ENCODE peak calls at places on chromosomes 2 and 18, in four cellular contexts. C is A673; J is CD4-positive, alpha-beta T cell; T is transverse colon. G is an unnamed sample. For H3K27me3, the result is how much of the 10 kb centered on the place peaks cover.

GRCh38 chr2:230828272-230828961 is 36.3 kb upstream of the ITM2C start:
- DNase-seq in C (no peak), J (no peak), T (peak), G (no peak)

GRCh38 chr2:15066138-15066537 is 433.6 kb downstream of the LRATD1 start:
- DNase-seq in C (no peak), J (no peak), T (no peak), G (no peak)

GRCh38 chr2:231190531-231191197 is 7.8 kb upstream of the ARMC9 start:
- DNase-seq in C (no peak), J (no peak), T (peak), G (peak)

GRCh38 chr2:71536311-71536710 is 83.0 kb downstream of the DYSF start:
- DNase-seq in C (no peak), J (no peak), T (no peak), G (no peak)

GRCh38 chr18:5961828-5962150 is 66.5 kb upstream of the TMEM200C start:
- DNase-seq in C (no peak), J (no peak), T (no peak), G (no peak)

GRCh38 chr18:24010673-24011072 is 3.9 kb upstream of the TTC39C start:
- DNase-seq in C (no peak), J (no peak), T (no peak), G (no peak)

GRCh38 chr2:119405151-119405550 is 26.5 kb upstream of the TMEM37 start:
- DNase-seq in C (no peak), J (no peak), T (no peak), G (no peak)

GRCh38 chr2:42168459-42169099 is 574 bp upstream of the EML4 start:
- DNase-seq in C (no peak), J (no peak), T (no peak), G (no peak)

GRCh38 chr2:149115781-149116180 is 77.3 kb downstream of the LYPD6B start:
- DNase-seq in C (no peak), J (no peak), T (no peak), G (no peak)

DNA sequence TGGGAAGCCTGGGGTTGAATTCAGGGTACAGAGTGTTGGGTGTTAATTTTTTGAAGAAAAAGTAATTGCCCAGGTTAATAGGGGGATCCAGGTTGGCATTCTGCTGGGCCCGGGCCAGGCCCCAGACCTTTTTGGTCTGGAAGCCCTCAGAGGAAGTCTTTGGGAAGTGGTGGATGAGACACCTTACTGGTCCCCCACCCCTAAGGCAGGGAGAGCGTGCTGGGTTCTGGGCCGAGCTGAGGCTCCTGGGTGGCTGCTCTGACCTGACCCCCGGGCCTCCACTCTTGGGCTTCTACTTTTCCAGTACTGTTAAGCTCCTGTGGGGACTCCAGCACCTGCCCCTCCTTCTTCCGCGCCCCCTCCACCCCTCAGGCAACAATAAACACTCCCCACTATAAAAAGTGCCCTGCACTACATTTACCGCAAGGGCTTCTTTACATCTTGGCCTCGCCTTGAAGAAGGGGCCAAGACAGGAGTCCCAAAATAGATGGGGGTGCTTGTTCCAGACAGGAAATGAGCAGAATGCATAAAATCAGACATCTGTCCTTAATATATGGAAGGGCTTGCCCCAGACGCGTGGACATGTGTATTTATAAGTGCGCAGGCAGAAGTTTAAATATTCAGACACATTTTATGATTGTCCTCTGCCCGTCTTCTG is 677 bp upstream of the HOXD3 start:
- DNase-seq in C (no peak), J (no peak), T (no peak), G (no peak)
- H3K27me3 ChIP-seq in C (under half), J (half or more), T (half or more), G (under half)

DNA sequence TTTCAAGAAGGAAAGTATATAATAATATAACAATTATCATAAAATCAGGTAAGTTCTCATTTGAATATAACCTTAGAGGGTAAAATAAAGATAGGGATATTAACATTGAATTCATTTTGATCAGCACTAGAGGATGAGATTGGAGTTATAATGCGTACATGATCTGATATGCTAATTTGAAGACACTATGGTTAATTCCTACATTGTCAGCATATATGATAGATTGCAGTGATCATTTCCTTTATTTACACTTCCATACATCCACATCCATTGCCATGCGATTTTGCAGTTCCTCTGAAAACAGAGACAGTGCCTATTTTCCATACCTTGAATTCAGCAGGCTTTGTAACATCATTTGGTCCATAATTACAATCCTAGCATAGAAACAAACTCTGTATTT is 519.2 kb downstream of the CCDC85A start:
- DNase-seq in C (no peak), J (no peak), T (no peak), G (no peak)
- TF ChIP-seq CTCF in C (no peak), J (no peak), T (no peak), G (no peak)

GRCh38 chr18:10784596-10785202 is 258.9 kb downstream of the NAPG start:
- DNase-seq in C (no peak), J (no peak), T (no peak), G (no peak)

GRCh38 chr18:10785798-10786197 is 260.0 kb downstream of the NAPG start:
- DNase-seq in C (no peak), J (no peak), T (no peak), G (no peak)

GRCh38 chr18:10787293-10787901 is 261.6 kb downstream of the NAPG start:
- DNase-seq in C (peak), J (peak), T (peak), G (peak)

DNA sequence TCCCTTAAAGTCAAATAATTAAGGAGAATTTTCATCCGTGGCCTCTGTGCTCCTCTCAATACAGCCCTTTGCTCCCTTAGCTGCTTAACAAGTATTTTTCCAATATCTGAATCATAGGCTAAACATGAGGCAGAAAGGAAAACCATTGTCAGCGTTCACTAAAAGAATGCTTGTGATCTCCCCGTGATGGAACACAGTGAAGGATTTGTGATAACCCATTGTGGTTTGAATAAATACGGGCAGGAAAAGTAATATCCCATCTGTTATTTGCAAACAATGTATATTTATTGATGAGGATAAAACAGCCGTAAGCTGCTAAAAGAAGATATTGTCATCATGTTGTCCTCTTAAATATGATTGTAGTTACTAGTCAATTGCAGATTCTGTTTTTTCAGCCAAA is 258.1 kb downstream of the NAPG start:
- DNase-seq in C (no peak), J (no peak), T (no peak), G (no peak)
- H3K27me3 ChIP-seq in C (under half), J (under half), T (under half), G (under half)

GRCh38 chr2:33033524-33034150 is 86.9 kb downstream of the LTBP1 start:
- DNase-seq in C (peak), J (no peak), T (no peak), G (no peak)

GRCh38 chr2:33038230-33038629 is 91.5 kb downstream of the LTBP1 start:
- DNase-seq in C (no peak), J (no peak), T (no peak), G (no peak)

GRCh38 chr2:33038799-33039198 is 92.0 kb downstream of the LTBP1 start:
- DNase-seq in C (no peak), J (no peak), T (no peak), G (no peak)

GRCh38 chr2:33032245-33032644 is 85.5 kb downstream of the LTBP1 start:
- DNase-seq in C (no peak), J (no peak), T (no peak), G (no peak)

GRCh38 chr2:33034784-33035183 is 88.0 kb downstream of the LTBP1 start:
- DNase-seq in C (no peak), J (no peak), T (no peak), G (no peak)
- TF ChIP-seq CTCF in C (peak), J (no peak), T (peak), G (peak)

DNA sequence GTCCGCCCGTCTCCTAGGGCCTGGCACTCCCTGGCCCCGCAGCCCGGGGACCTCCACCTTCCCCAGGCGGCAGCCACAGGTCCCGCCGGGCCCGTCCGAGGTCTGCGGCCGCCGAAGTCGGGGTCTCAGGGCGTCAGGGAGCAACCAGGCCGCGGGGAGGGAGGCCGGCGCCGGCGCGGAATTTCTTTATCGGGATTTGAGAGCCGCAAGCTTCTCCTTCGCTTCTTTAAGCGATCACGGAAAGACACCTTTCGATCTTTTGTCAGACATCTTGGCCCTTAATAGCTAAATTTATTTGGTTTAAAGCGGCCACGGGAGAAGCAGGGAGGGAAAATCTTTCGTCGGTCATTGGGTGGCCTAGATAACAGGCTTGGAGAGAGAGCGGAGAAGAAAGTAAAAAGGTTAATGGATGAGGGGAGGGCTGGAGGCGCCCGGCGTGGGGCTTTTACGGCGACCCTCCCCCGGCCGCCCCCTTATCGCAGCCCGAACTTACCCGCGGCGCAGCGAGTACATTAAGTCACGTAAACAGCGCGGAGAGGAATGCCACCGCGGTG is 4.3 kb upstream of the GATA6 start:
- DNase-seq in C (no peak), J (no peak), T (no peak), G (no peak)
- H3K27me3 ChIP-seq in C (half or more), J (half or more), T (half or more), G (under half)

GRCh38 chr18:36633961-36634412 is 194.8 kb downstream of the TPGS2 start:
- DNase-seq in C (peak), J (no peak), T (no peak), G (no peak)
- TF ChIP-seq CTCF in C (no peak), J (no peak), T (no peak), G (no peak)

GRCh38 chr2:206220997-206221396 is 53.5 kb upstream of the ZDBF2 start:
- DNase-seq in C (no peak), J (no peak), T (no peak), G (no peak)

GRCh38 chr2:206217162-206217561 is 57.3 kb upstream of the ZDBF2 start:
- DNase-seq in C (no peak), J (no peak), T (no peak), G (no peak)

GRCh38 chr2:206217743-206218520 is 56.5 kb upstream of the ZDBF2 start:
- DNase-seq in C (no peak), J (no peak), T (no peak), G (no peak)

GRCh38 chr2:206219957-206220356 is 54.5 kb upstream of the ZDBF2 start:
- DNase-seq in C (no peak), J (no peak), T (no peak), G (no peak)

DNA sequence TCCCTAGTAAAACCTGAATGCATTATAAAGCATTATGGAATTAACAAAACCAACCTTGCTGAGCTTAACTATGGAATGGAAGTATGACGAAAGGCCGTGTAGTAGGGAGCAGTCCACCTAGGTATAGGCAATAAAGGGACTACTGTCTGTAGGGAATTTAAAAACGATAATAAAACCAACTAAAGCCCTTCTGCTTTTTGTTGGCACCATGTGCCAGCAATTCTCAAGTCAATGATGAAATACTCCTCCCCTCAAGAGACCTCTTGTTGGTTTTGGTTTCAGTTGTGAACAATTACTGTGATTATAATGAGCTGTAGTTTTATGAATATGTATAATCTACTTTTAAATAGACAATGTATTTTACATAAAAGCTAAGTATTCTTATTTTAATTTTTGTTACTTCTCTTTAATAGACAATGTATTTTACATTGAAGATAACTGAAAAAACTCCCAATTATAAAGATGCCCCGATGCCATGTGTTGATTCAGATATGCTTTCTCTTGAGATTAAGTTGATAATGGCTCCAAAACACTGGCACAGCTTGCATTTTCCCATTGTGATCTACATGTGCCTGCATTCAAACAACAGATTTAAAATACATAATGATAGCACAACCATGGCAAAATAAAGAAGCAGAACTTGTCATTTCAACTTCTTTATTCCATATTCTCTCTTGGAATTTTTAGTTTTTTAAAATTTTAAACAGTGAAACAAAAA is 55.5 kb upstream of the ZDBF2 start:
- DNase-seq in C (peak), J (no peak), T (no peak), G (no peak)
- H3K27me3 ChIP-seq in C (under half), J (under half), T (under half), G (under half)

DNA sequence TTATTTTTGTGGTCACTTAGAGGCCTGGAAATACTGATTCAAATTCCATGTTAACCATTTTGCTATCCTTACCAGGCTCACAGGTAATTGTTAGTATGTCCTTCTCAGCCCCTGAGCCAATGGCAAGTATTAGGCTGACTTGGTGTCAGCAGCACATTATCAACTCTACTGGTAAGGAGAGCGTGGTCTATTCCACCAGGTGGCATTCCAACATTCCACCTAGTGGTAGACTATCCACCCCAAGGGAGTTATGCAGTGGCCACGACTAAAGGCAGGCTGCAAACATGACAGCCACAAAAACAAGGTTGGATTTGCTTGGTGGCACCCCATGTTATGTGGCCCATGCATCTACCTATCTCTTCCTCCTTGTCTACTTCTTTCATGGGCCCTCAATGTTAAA is 31.8 kb upstream of the GCC2 start:
- DNase-seq in C (peak), J (no peak), T (peak), G (no peak)
- TF ChIP-seq CTCF in C (peak), J (peak), T (peak), G (no peak)

DNA sequence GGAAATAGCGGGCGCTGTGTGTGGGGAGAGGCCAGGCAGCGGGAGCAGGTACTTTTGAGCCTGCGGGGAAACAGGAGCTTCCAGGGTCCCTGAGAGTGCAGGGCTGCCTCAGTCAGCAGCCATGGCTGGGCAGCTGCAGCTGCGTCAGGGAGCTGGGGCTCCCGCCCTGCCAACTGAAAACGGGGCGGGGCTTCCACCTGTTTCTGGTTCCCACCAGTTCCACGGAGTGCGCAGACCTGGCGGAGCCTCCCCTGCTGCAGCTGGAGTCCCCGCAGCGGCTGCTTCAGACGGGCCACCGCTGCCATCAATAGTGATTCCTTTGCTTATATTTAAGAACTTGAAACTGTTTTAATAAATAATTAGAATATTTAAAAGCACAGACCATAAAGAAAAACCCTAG is 30.6 kb upstream of the RPRM start:
- DNase-seq in C (no peak), J (no peak), T (no peak), G (no peak)
- H3K27me3 ChIP-seq in C (under half), J (under half), T (under half), G (under half)

GRCh38 chr2:210225461-210225798 is 183 bp upstream of the ACADL start:
- DNase-seq in C (peak), J (no peak), T (no peak), G (no peak)
- TF ChIP-seq CTCF in C (no peak), J (no peak), T (no peak), G (no peak)